ENCODE peak calls at places on chromosomes 6 and 20, in nine cellular contexts. A is transverse colon, Z is GOT3, V is activated T-cell treated with anti-CD3 and anti-CD28 coated beads for 4 hours, W is HepG2, C is glomerular endothelial cell, D is tibial nerve, G is GM12865, J is kidney tubule cell. H is an unnamed sample.

GRCh38 chr6:122068291-122068769 is 331.1 kb upstream of the HSF2 start:
- DNase-seq in A (no peak), Z (no peak), V (no peak), W (no peak), C (no peak), D (no peak), G (no peak), J (no peak), H (no peak)

GRCh38 chr6:48825501-48826317 is 637.3 kb downstream of the MMUT start:
- DNase-seq in A (no peak), Z (no peak), V (no peak), W (no peak), C (no peak), D (no peak), G (no peak), J (no peak), H (peak; percentile 6)

GRCh38 chr20:17654649-17655285 is 27.3 kb downstream of the RRBP1 start:
- DNase-seq in A (peak; percentile 52), Z (no peak), V (no peak), W (peak; percentile 53), C (peak; percentile 37), D (peak; percentile 63), G (no peak), J (peak; percentile 44), H (no peak)

GRCh38 chr6:85347787-85348186 is 102.1 kb upstream of the NT5E start:
- DNase-seq in A (no peak), Z (no peak), V (no peak), W (no peak), C (no peak), D (no peak), G (no peak), J (no peak), H (no peak)

GRCh38 chr20:35463455-35464300 is 8.3 kb downstream of the CEP250 start:
- DNase-seq in A (peak; percentile 57), Z (no peak), V (peak; percentile 48), W (peak; percentile 84), C (no peak), D (no peak), G (peak; percentile 75), J (peak; percentile 67), H (peak; percentile 63)

GRCh38 chr20:40085513-40085912 is 603.5 kb downstream of the MAFB start:
- DNase-seq in A (no peak), Z (no peak), V (no peak), W (no peak), C (no peak), D (no peak), G (no peak), J (no peak), H (no peak)

GRCh38 chr6:148935705-148936306 is 189.0 kb downstream of the UST start:
- DNase-seq in A (no peak), Z (no peak), V (no peak), W (no peak), C (no peak), D (no peak), G (no peak), J (peak; percentile 50), H (peak; percentile 58)

GRCh38 chr6:111982681-111983080 is 71.2 kb upstream of the CCN6 start:
- DNase-seq in A (no peak), Z (no peak), V (no peak), W (no peak), C (no peak), D (no peak), G (no peak), J (no peak), H (no peak)

GRCh38 chr6:15476631-15477380 is 186.0 kb downstream of the DTNBP1 start:
- DNase-seq in A (no peak), Z (no peak), V (no peak), W (no peak), C (no peak), D (no peak), G (no peak), J (no peak), H (peak; percentile 74)

GRCh38 chr20:6501061-6501460 is 266.4 kb upstream of the BMP2 start:
- DNase-seq in A (no peak), Z (no peak), V (no peak), W (peak; percentile 24), C (peak; percentile 37), D (no peak), G (no peak), J (peak; percentile 97), H (no peak)

GRCh38 chr6:139126255-139126654 is 8.6 kb upstream of the HECA start:
- DNase-seq in A (no peak), Z (peak; percentile 8), V (no peak), W (no peak), C (no peak), D (no peak), G (no peak), J (peak; percentile 10), H (peak; percentile 75)

GRCh38 chr6:33851959-33852358 is 48.2 kb upstream of the MLN start:
- DNase-seq in A (peak; percentile 26), Z (no peak), V (no peak), W (peak; percentile 25), C (no peak), D (no peak), G (peak; percentile 38), J (peak; percentile 37), H (no peak)

GRCh38 chr20:43914697-43915208 is at the start of gene TOX2:
- DNase-seq in A (peak; percentile 62), Z (peak; percentile 33), V (peak; percentile 27), W (no peak), C (no peak), D (no peak), G (peak; percentile 68), J (no peak), H (peak; percentile 30)

GRCh38 chr6:50995036-50995435 is 176.4 kb downstream of the TFAP2B start:
- DNase-seq in A (no peak), Z (no peak), V (no peak), W (no peak), C (no peak), D (no peak), G (no peak), J (no peak), H (no peak)

H was measured in HFFc6.